ENCODE peak calls at places on chromosomes 13 and 19, in four cellular contexts. H is suprapubic skin, S is A549, P is upper lobe of left lung. M is an unnamed sample.
A peak's percentile ranks its signal among the peaks of the same experiment; 100 is the strongest.

GRCh38 chr13:32695602-32696250 is 109.5 kb downstream of the PDS5B start:
- DNase-seq in P (no peak), H (no peak), S (no peak), M (no peak)

GRCh38 chr13:35594096-35594495 is 117.6 kb upstream of the MAB21L1 start:
- DNase-seq in H (no peak), P (no peak), S (no peak), M (no peak)

GRCh38 chr13:75995966-75996365 is 359.8 kb downstream of the LMO7 start:
- DNase-seq in P (no peak), H (no peak), S (no peak), M (no peak)

GRCh38 chr19:17424743-17425365 is 5.0 kb downstream of the MVB12A start:
- DNase-seq in P (peak; percentile 81), H (no peak), S (peak; percentile 34), M (no peak)

GRCh38 chr19:6877766-6878165 is 9.6 kb upstream of the ADGRE1 start:
- DNase-seq in S (no peak), P (no peak), H (no peak), M (no peak)

GRCh38 chr19:40594657-40595077 is 6.5 kb upstream of the LTBP4 start:
- DNase-seq in P (no peak), S (peak; percentile 73), H (no peak), M (no peak)

GRCh38 chr19:16467581-16467980 is 4.2 kb downstream of the EPS15L1 start:
- DNase-seq in H (no peak), P (no peak), S (no peak), M (no peak)

GRCh38 chr19:18915639-18916038 is 3.5 kb downstream of the COPE start:
- DNase-seq in P (no peak), H (no peak), S (peak; percentile 68), M (no peak)

GRCh38 chr19:9847087-9847671 is 12.1 kb downstream of the PIN1 start:
- DNase-seq in S (peak; percentile 70), H (no peak), P (peak; percentile 78), M (peak; percentile 92)

GRCh38 chr19:55700813-55701212 is 25.8 kb downstream of the EPN1 start:
- DNase-seq in S (no peak), P (peak; percentile 57), H (no peak), M (no peak)

GRCh38 chr19:49614096-49614857 is 23.3 kb downstream of the PRR12 start:
- DNase-seq in H (no peak), P (peak; percentile 43), S (peak; percentile 78), M (no peak)

GRCh38 chr19:42076375-42076944 is 494 bp downstream of the ZNF574 start:
- DNase-seq in S (no peak), H (no peak), P (no peak), M (no peak)

GRCh38 chr13:42740753-42741152 is 40.6 kb upstream of the FAM216B start:
- DNase-seq in S (peak; percentile 4), P (no peak), H (no peak), M (no peak)

GRCh38 chr19:54137913-54138776 is 583 bp downstream of the CNOT3 start:
- DNase-seq in S (no peak), H (no peak), P (peak; percentile 89), M (no peak)

GRCh38 chr13:113034451-113035208 is 65.6 kb downstream of the MCF2L start:
- DNase-seq in H (no peak), P (peak; percentile 50), S (peak; percentile 32), M (no peak)

GRCh38 chr19:33296473-33297060 is 5.8 kb downstream of the CEBPA start:
- DNase-seq in H (peak; percentile 61), P (peak; percentile 46), S (no peak), M (no peak)

GRCh38 chr19:16315825-16316505 is 8.7 kb upstream of the KLF2 start:
- DNase-seq in P (no peak), H (no peak), S (no peak), M (no peak)

GRCh38 chr19:6273701-6274601 is 5.8 kb downstream of the MLLT1 start:
- DNase-seq in S (no peak), P (peak; percentile 86), H (peak; percentile 95), M (peak; percentile 97)

GRCh38 chr13:111202745-111203144 is 87.6 kb downstream of the ARHGEF7 start:
- DNase-seq in S (peak; percentile 26), H (no peak), P (no peak), M (no peak)

GRCh38 chr13:23870356-23871146 is 18.6 kb downstream of the MIPEP start:
- DNase-seq in P (no peak), H (no peak), S (no peak), M (no peak)

GRCh38 chr19:55136399-55137102 is 12.5 kb downstream of the TNNT1 start:
- DNase-seq in S (no peak), P (peak; percentile 59), H (no peak), M (no peak)

GRCh38 chr19:13827656-13828055 is 32.4 kb downstream of the ZSWIM4 start:
- DNase-seq in P (no peak), S (peak; percentile 28), H (no peak), M (no peak)

GRCh38 chr13:111531505-111531904 is 211.1 kb downstream of the TEX29 start:
- DNase-seq in S (peak; percentile 6), P (no peak), H (no peak), M (no peak)

GRCh38 chr19:18363787-18364186 is 22.2 kb upstream of the GDF15 start:
- DNase-seq in S (no peak), P (no peak), H (no peak), M (no peak)

GRCh38 chr13:112722433-112723250 is 32.8 kb downstream of the ATP11A start:
- DNase-seq in P (no peak), H (no peak), S (peak; percentile 74), M (no peak)

GRCh38 chr13:64640002-64640401 is 2590.1 kb downstream of the PCDH9 start:
- DNase-seq in S (peak; percentile 47), H (no peak), P (no peak), M (no peak)

GRCh38 chr19:35729763-35730162 is 12.0 kb downstream of the KMT2B start:
- DNase-seq in S (no peak), H (no peak), P (no peak), M (no peak)

GRCh38 chr13:19960673-19961015 is 2.1 kb downstream of the ZMYM2 start:
- DNase-seq in P (no peak), H (no peak), S (no peak), M (no peak)

GRCh38 chr13:114088863-114089262 is 43.6 kb downstream of the RASA3 start:
- DNase-seq in S (no peak), P (no peak), H (no peak), M (no peak)

GRCh38 chr13:59533561-59534337 is 630.0 kb downstream of the DIAPH3 start:
- DNase-seq in S (peak; percentile 7), P (no peak), H (no peak), M (no peak)

GRCh38 chr19:43407416-43408005 is 7.2 kb upstream of the TEX101 start:
- DNase-seq in S (no peak), P (peak; percentile 58), H (no peak), M (no peak)

GRCh38 chr13:111204438-111205177 is 89.5 kb downstream of the ARHGEF7 start:
- DNase-seq in P (peak; percentile 50), H (no peak), S (no peak), M (no peak)

GRCh38 chr13:29523199-29523931 is 72.1 kb downstream of the SLC7A1 start:
- DNase-seq in P (no peak), S (no peak), H (no peak), M (no peak)

GRCh38 chr19:15015946-15016542 is 33.2 kb upstream of the CASP14 start:
- DNase-seq in H (no peak), S (no peak), P (peak; percentile 28), M (no peak)

GRCh38 chr19:10503002-10503789 is at the start of gene KEAP1:
- DNase-seq in P (peak; percentile 90), H (no peak), S (peak; percentile 53), M (no peak)

GRCh38 chr19:4712771-4713170 is 10.9 kb downstream of the DPP9 start:
- DNase-seq in S (no peak), H (no peak), P (no peak), M (no peak)

GRCh38 chr19:4714016-4714415 is 9.6 kb downstream of the DPP9 start:
- DNase-seq in S (no peak), P (peak; percentile 81), H (no peak), M (no peak)

GRCh38 chr19:4715529-4716221 is 8.0 kb downstream of the DPP9 start:
- DNase-seq in S (no peak), H (no peak), P (no peak), M (no peak)

GRCh38 chr19:4711211-4711610 is 12.4 kb downstream of the DPP9 start:
- DNase-seq in P (no peak), H (no peak), S (no peak), M (no peak)

GRCh38 chr19:4713384-4713951 is 10.2 kb downstream of the DPP9 start:
- DNase-seq in P (peak; percentile 87), S (peak; percentile 94), H (peak; percentile 93), M (peak; percentile 94)
- TF ChIP-seq EP300 in P (no peak), S (no peak), H (no peak), M (no peak)

DNA sequence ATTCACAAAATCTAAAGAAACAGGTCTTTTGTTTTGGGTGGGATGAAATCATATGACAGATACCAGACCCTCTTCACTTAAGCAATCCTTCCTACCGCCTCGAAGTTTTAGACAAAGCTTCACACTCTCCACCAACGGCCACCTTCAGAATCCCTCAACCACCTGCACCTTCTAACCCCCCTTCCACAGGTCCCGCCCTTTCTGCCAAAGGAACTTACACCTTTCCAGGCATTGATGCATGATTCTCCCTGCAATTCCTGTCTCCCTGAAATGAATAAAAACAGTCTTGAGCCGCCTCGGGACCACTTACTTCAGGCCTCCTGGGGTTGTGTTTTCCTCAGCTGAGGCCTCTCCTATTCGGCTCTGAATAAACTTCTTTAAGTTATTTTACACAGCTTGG is 869 bp downstream of the ZNF433 start:
- DNase-seq in P (no peak), H (no peak), S (no peak), M (no peak)
- H3K4me3 ChIP-seq in P (peak overlapping the region; percentile 82), H (peak overlapping the region; percentile 83), S (no peak overlapping the region), M (peak overlapping the region; percentile 94)

DNA sequence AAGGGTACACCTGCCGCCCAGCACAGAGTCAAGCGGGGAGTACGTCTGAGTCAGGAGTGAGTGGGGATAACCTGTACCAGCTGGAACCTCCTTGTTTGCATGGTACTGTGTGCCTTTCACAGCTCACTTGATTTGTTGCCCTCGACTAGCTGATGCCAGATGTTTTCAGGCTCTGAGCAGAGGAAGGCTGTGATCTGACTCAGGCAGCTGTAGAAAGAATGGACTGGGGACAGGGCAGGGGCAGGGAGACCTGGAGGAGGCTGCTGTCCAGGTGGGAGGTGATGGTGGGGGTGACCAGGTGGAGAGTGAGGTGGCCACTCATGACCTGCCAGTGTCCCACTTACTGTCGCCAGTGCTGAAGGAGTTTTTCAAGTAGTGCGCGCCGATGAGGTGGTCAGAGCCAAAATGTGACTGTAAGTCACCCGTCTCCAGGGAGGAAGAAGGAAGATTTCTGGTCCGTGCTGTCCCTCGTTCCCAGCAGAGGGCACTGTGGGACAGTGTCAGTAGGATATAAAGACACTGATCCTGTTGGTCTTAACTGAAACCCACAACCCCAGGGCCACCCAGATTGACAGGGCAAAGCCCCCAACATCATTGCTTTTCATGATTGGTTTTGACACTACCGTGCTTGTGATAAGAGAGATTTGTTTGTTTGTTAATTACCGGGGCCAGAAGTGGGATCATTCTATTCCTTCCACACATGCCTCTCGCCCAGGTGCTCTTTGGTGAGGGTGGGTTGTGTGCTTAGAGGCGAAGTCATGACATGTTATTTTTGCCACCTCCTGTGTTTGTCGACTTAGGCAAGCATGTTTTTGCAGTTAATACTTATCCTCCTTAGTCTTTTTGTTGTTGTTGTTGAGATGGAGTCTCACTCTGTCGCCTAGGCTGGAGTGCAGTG is 128.4 kb downstream of the DPF1 start:
- DNase-seq in H (no peak), P (no peak), S (peak; percentile 86), M (no peak)
- H3K4me1 ChIP-seq in H (peaks cover 6% of the 10 kb centered on the region), P (peaks cover 6% of the 10 kb centered on the region), S (no peaks in the 10 kb centered on the region), M (no peaks in the 10 kb centered on the region)

GRCh38 chr13:65913173-65913572 is 1317.0 kb downstream of the PCDH9 start:
- DNase-seq in S (no peak), P (no peak), H (no peak), M (no peak)
- TF ChIP-seq EP300 in S (no peak), P (no peak), H (no peak), M (no peak)

GRCh38 chr19:1491849-1492170 is 829 bp downstream of the REEP6 start:
- DNase-seq in S (no peak), H (no peak), P (no peak), M (no peak)
- H3K4me3 ChIP-seq in S (no peak overlapping the region), H (peak overlapping the region; percentile 59), P (peak overlapping the region; percentile 66), M (peak overlapping the region; percentile 54)